ENCODE peak calls at places on chromosomes 13 and 19, in five cellular contexts. H is fibroblast of pulmonary artery, D is IMR-90, B is HCT116, X is AG10803. J is an unnamed sample.

GRCh38 chr19:58354478-58355030 is 1.3 kb upstream of the A1BG start:
- DNase-seq in D (no peak), H (no peak), B (no peak), X (no peak), J (no peak)

GRCh38 chr19:5926641-5927438 is 12.8 kb downstream of the CAPS start:
- DNase-seq in D (no peak), X (peak), B (no peak), H (no peak), J (peak)

GRCh38 chr19:3670796-3671679 is 29.2 kb downstream of the PIP5K1C start:
- DNase-seq in X (peak), B (no peak), H (peak), D (peak), J (peak)

GRCh38 chr19:41218615-41219507 is at the start of gene AXL:
- DNase-seq in X (peak), B (peak), D (peak), H (peak), J (peak)

GRCh38 chr13:36418022-36418805 is 14.1 kb upstream of the CCNA1 start:
- DNase-seq in B (no peak), D (peak), X (peak), H (peak), J (peak)

GRCh38 chr13:59691501-59692066 is 472.1 kb downstream of the DIAPH3 start:
- DNase-seq in X (no peak), D (peak), B (no peak), H (no peak), J (no peak)

GRCh38 chr19:13881692-13882418 is 4.9 kb downstream of the NANOS3 start:
- DNase-seq in D (peak), X (peak), B (no peak), H (no peak), J (peak)

GRCh38 chr19:46674416-46675178 is 13.6 kb upstream of the DACT3 start:
- DNase-seq in H (peak), D (peak), X (no peak), B (peak), J (no peak)

GRCh38 chr19:14517840-14518505 is at the start of gene DNAJB1:
- DNase-seq in H (peak), B (no peak), X (peak), D (peak), J (peak)

GRCh38 chr13:44414771-44415170 is 41.1 kb downstream of the SERP2 start:
- DNase-seq in H (no peak), X (no peak), B (no peak), D (no peak), J (no peak)

GRCh38 chr19:4913996-4914735 is 4.9 kb downstream of the UHRF1 start:
- DNase-seq in H (no peak), D (peak), B (no peak), X (no peak), J (no peak)

GRCh38 chr19:48695743-48696352 is at the start of gene FUT2:
- DNase-seq in H (no peak), X (no peak), D (no peak), B (no peak), J (no peak)

GRCh38 chr13:109256866-109257760 is 529.3 kb downstream of the IRS2 start:
- DNase-seq in D (peak), B (peak), X (peak), H (peak), J (peak)

GRCh38 chr13:97648171-97648880 is 214.4 kb downstream of the RAP2A start:
- DNase-seq in B (no peak), X (no peak), D (no peak), H (peak), J (peak)

GRCh38 chr19:34990578-34991192 is 9.4 kb upstream of the GRAMD1A start:
- DNase-seq in X (no peak), D (no peak), H (no peak), B (no peak), J (no peak)

GRCh38 chr19:55486971-55487883 is 1.0 kb upstream of the SSC5D start:
- DNase-seq in D (peak), H (peak), X (peak), B (no peak), J (peak)

GRCh38 chr13:80006940-80007339 is 334.0 kb downstream of the SPRY2 start:
- DNase-seq in D (no peak), H (peak), B (no peak), X (no peak), J (no peak)

GRCh38 chr13:67440240-67440639 is 210.1 kb upstream of the PCDH9 start:
- DNase-seq in H (no peak), D (no peak), X (no peak), B (no peak), J (no peak)

GRCh38 chr19:8484331-8484894 is 18.0 kb downstream of the PRAM1 start:
- DNase-seq in D (no peak), B (no peak), X (no peak), H (no peak), J (no peak)

GRCh38 chr13:102484329-102484728 is 82.5 kb upstream of the FGF14 start:
- DNase-seq in D (peak), B (no peak), H (no peak), X (no peak), J (peak)

GRCh38 chr19:1566392-1567115 is 1.6 kb downstream of the MEX3D start:
- DNase-seq in H (peak), B (no peak), X (peak), D (peak), J (peak)

GRCh38 chr13:27619711-27620376 is 485 bp downstream of the LNX2 start:
- DNase-seq in D (peak), H (peak), X (peak), B (no peak), J (peak)
- TF ChIP-seq CTCF in D (peak), H (peak), X (peak), B (no peak), J (peak)

DNA sequence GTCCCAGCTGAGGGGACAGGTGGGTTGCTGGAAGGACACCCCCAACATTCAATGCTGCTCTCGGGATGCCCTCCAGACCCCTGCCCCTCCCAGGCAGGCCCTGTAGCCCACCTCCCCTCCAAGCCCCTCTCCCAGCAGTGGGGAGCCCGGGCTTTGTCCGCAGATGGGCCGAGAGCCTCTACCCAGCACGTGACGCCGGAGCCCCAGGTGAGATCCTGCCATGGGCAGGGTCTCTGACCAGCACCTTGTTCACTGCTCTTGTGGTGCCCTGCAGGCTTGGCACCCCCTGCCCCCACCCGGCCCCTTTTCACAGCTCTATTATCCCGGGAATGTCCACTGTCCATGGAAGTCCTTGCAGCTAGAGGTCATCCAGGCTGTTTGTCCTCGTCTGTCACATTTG is 76.5 kb downstream of the C1QTNF9 start:
- DNase-seq in D (no peak), X (no peak), B (no peak), H (no peak), J (no peak)
- TF ChIP-seq CTCF in D (no peak), X (no peak), B (no peak), H (no peak), J (no peak)

GRCh38 chr19:54030895-54031586 is 32.7 kb downstream of the VSTM1 start:
- DNase-seq in B (no peak), H (peak), D (peak), X (peak), J (peak)
- TF ChIP-seq CTCF in B (peak), H (peak), D (peak), X (peak), J (peak)

GRCh38 chr13:91106565-91106964 is 240.9 kb upstream of the MIR17HG start:
- DNase-seq in H (no peak), B (no peak), D (no peak), X (no peak), J (no peak)

GRCh38 chr13:91108315-91108714 is 239.2 kb upstream of the MIR17HG start:
- DNase-seq in B (no peak), D (no peak), X (no peak), H (no peak), J (no peak)

GRCh38 chr13:91101436-91101835 is 246.1 kb upstream of the MIR17HG start:
- DNase-seq in B (no peak), H (no peak), D (no peak), X (no peak), J (no peak)

GRCh38 chr13:91100944-91101343 is 246.5 kb upstream of the MIR17HG start:
- DNase-seq in B (no peak), D (no peak), X (no peak), H (no peak), J (no peak)

DNA sequence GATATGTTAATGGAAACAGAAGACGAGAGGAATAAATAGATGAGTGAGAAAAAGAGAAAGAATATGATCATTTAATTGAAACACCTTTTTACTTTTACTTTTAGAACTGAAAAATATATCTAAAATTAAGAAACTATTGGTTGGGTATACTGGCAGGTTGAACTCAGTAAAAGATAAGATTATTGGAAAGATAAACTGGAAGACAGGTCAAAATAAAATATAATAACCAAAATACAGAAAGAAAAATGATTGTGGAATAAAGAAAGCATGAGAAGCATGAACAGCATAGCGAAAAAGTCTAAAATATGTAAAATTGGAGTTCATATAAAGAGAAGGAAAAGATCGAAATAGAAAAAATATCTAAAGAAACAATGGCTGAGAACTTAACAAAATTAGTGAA is 242.2 kb upstream of the MIR17HG start:
- DNase-seq in B (no peak), H (no peak), D (no peak), X (no peak), J (no peak)
- TF ChIP-seq CTCF in B (no peak), H (no peak), D (no peak), X (no peak), J (no peak)

GRCh38 chr13:37429976-37430375 is 168.6 kb downstream of the POSTN start:
- DNase-seq in X (peak), H (peak), B (no peak), D (peak), J (peak)

GRCh38 chr13:37427843-37428494 is 170.6 kb downstream of the POSTN start:
- DNase-seq in X (no peak), D (no peak), B (no peak), H (no peak), J (no peak)
- TF ChIP-seq CTCF in X (no peak), D (no peak), B (no peak), H (no peak), J (peak)